ENCODE peak calls at places on chromosomes 5 and 9, in five cellular contexts. R is pancreas; Y is psoas muscle; U is uterus; I is CD8-positive, alpha-beta memory T cell. E is an unnamed sample.

GRCh38 chr9:92590386-92590785 is 54.6 kb upstream of the ECM2 start:
- DNase-seq in R (no peak), Y (peak; percentile 59), U (peak; percentile 85), I (no peak), E (no peak)

GRCh38 chr5:114782869-114783268 is 386.8 kb downstream of the TRIM36 start:
- DNase-seq in R (peak; percentile 20), Y (peak; percentile 56), U (no peak), I (no peak), E (no peak)

GRCh38 chr9:93620881-93621820 is 44.8 kb downstream of the PHF2 start:
- DNase-seq in R (no peak), Y (peak; percentile 42), U (no peak), I (no peak), E (no peak)

GRCh38 chr5:75465480-75465879 is 45.9 kb downstream of the CERT1 start:
- DNase-seq in R (no peak), Y (no peak), U (no peak), I (no peak), E (peak; percentile 10)

GRCh38 chr5:60978968-60979367 is 34.0 kb downstream of the NDUFAF2 start:
- DNase-seq in R (no peak), Y (no peak), U (no peak), I (no peak), E (no peak)

GRCh38 chr5:473344-474192 is 30.6 kb downstream of the EXOC3 start:
- DNase-seq in R (peak; percentile 59), Y (peak; percentile 41), U (no peak), I (peak; percentile 56), E (no peak)

GRCh38 chr9:7542648-7543165 is 256.9 kb downstream of the DMAC1 start:
- DNase-seq in R (no peak), Y (no peak), U (no peak), I (no peak), E (peak; percentile 83)

GRCh38 chr5:151202381-151203139 is 21.3 kb downstream of the CCDC69 start:
- DNase-seq in R (no peak), Y (no peak), U (no peak), I (peak; percentile 60), E (no peak)

GRCh38 chr5:156406023-156406422 is 79.1 kb downstream of the SGCD start:
- DNase-seq in R (no peak), Y (no peak), U (no peak), I (no peak), E (peak; percentile 43)

GRCh38 chr5:126971455-126972019 is 58.8 kb downstream of the MARCHF3 start:
- DNase-seq in R (no peak), Y (no peak), U (no peak), I (no peak), E (no peak)

GRCh38 chr5:151233576-151234202 is 9.8 kb upstream of the CCDC69 start:
- DNase-seq in R (no peak), Y (no peak), U (no peak), I (no peak), E (no peak)

GRCh38 chr5:16673241-16673998 is 56.6 kb upstream of the RETREG1 start:
- DNase-seq in R (no peak), Y (no peak), U (no peak), I (no peak), E (no peak)

GRCh38 chr9:108565651-108566378 is 290.0 kb downstream of the ACTL7B start:
- DNase-seq in R (peak; percentile 33), Y (peak; percentile 30), U (peak; percentile 46), I (no peak), E (peak; percentile 88)

DNA sequence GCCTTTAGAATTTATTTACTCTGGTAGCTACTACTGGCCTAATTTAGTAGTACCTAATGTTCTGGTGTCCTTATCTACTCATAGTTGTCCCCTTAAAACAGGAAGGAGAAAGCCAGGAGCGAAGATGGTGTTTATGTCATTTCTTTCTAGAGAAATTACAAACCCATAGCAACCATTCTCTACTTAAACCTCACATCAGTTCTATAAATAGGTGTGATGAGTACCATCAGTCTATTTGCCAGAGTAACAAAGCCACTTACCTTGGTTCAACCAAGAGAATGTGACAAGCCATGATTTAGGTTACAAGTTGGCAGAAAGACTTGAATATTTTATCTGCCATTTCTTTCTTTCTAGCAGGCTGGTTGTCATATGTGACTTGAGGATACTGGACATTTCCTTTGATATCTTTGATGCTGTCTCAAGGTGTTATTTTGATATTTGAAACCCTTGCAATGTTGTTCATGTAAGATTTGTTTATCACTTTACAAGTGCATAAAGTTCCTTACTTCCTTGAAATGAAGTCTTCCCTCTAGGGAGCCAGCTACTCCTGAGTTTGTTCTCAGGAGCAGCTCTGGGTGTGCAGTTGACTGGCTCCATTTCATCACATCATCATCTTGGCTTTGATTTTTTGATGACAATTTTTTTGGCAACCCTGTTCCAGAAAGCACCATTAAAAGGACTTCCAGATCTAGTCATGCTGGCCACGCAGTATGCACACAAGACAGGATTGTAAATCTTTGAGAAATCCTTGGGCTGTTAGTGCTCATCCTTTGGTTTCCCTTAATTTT is 286.8 kb downstream of the ARHGAP26 start:
- DNase-seq in R (no peak), Y (no peak), U (no peak), I (no peak), E (no peak)
- H3K9me3 ChIP-seq in R (no peaks in the 10 kb centered on the region), Y (no peaks in the 10 kb centered on the region), U (no peaks in the 10 kb centered on the region), I (no peaks in the 10 kb centered on the region), E (no peaks in the 10 kb centered on the region)

GRCh38 chr5:77428033-77428432 is 64.1 kb downstream of the WDR41 start:
- DNase-seq in R (no peak), Y (no peak), U (no peak), I (no peak), E (no peak)

GRCh38 chr5:77430726-77431125 is 61.4 kb downstream of the WDR41 start:
- DNase-seq in R (no peak), Y (no peak), U (no peak), I (no peak), E (no peak)

GRCh38 chr5:77428526-77428925 is 63.6 kb downstream of the WDR41 start:
- DNase-seq in R (no peak), Y (no peak), U (no peak), I (no peak), E (no peak)

GRCh38 chr5:77431719-77432118 is 60.4 kb downstream of the WDR41 start:
- DNase-seq in R (no peak), Y (no peak), U (no peak), I (no peak), E (no peak)

GRCh38 chr5:77431286-77431685 is 60.8 kb downstream of the WDR41 start:
- DNase-seq in R (no peak), Y (no peak), U (no peak), I (no peak), E (no peak)
- H3K36me3 ChIP-seq in R (peaks cover 33% of the 10 kb centered on the region), Y (peaks cover 11% of the 10 kb centered on the region), U (no peaks in the 10 kb centered on the region), I (peaks cover 3% of the 10 kb centered on the region), E (peaks cover 37% of the 10 kb centered on the region)

DNA sequence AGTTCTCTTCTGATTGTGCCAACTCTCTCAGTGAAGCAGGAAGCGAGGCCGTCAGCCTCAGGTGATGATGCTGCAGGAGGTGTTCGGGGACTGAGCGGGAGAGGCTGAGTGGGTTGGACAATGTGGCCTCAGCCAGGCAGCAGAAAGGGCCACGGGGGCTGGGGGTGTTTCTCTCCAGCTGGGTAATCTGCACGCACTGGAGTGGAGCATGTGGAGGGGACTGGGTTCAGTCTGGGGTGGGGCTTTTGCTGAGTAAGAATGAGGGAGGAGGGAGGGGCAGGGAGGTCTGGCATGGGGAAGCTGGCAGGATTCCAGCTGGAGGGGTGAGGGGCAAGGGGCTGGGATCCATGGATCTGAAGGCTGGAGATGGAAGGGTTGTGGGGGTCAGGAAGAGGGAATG is 60.8 kb upstream of the PHYKPL start:
- DNase-seq in R (no peak), Y (peak; percentile 1), U (no peak), I (no peak), E (no peak)
- H3K9me3 ChIP-seq in R (no peaks in the 10 kb centered on the region), Y (no peaks in the 10 kb centered on the region), U (no peaks in the 10 kb centered on the region), I (no peaks in the 10 kb centered on the region), E (peaks cover 5% of the 10 kb centered on the region)

GRCh38 chr9:4850611-4851010 is 57.9 kb downstream of the RCL1 start:
- DNase-seq in R (no peak), Y (no peak), U (no peak), I (no peak), E (no peak)
- H3K36me3 ChIP-seq in R (peaks cover 55% of the 10 kb centered on the region), Y (peaks cover 8% of the 10 kb centered on the region), U (no peaks in the 10 kb centered on the region), I (no peaks in the 10 kb centered on the region), E (peaks cover 7% of the 10 kb centered on the region)

DNA sequence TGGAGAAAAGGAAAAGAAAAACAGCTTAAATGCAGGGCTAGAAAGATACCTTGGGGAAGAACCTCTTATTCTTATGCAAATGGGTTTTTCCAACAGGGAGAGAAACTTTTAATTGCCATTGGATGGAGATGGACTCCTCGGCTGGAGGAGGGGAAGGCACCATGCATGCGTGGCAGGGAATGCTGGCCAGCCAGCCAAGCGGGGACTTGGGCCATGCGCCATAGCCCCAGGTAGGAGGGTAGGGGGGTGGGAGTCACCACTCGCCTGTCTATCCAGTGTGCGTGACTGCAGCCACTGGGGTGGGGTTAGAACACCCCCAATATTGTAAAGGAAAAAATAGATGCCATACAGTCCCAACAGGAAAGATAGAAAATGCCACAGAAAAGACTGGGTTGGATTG is 119.9 kb upstream of the ELAVL2 start:
- DNase-seq in R (no peak), Y (no peak), U (no peak), I (no peak), E (no peak)
- H3K9me3 ChIP-seq in R (no peaks in the 10 kb centered on the region), Y (peaks cover 28% of the 10 kb centered on the region), U (no peaks in the 10 kb centered on the region), I (peaks cover 4% of the 10 kb centered on the region), E (peaks cover 8% of the 10 kb centered on the region)

E was measured in SJCRH30.